ENCODE peak calls at places on chromosomes 4 and X, in seven cellular contexts. One of them, this sample, is unnamed.

GRCh38 chrX:56268888-56269287 is 36.7 kb downstream of the KLF8 start:
- DNase-seq in stimulated activated CD4-positive, alpha-beta T cell treated with anti-CD3 and anti-CD28 coated beads, Interleukin-12 subunit alpha, Interleukin-12 subunit beta, amount 100 ng/mL, for 48 hours: no peak
- DNase-seq in CD8-positive, alpha-beta memory T cell: no peak
- DNase-seq in dorsolateral prefrontal cortex: no peak
- DNase-seq in left lung: no peak
- DNase-seq in aorta: no peak
- DNase-seq in HCT116: no peak
- DNase-seq in this sample: no peak

GRCh38 chrX:10579753-10580060 is 40.7 kb downstream of the MID1 start:
- DNase-seq in stimulated activated CD4-positive, alpha-beta T cell treated with anti-CD3 and anti-CD28 coated beads, Interleukin-12 subunit alpha, Interleukin-12 subunit beta, amount 100 ng/mL, for 48 hours: no peak
- DNase-seq in CD8-positive, alpha-beta memory T cell: no peak
- DNase-seq in dorsolateral prefrontal cortex: no peak
- DNase-seq in left lung: no peak
- DNase-seq in aorta: no peak
- DNase-seq in HCT116: peak
- DNase-seq in this sample: no peak

GRCh38 chr4:74751247-74751646 is 43.1 kb downstream of the BTC start:
- DNase-seq in stimulated activated CD4-positive, alpha-beta T cell treated with anti-CD3 and anti-CD28 coated beads, Interleukin-12 subunit alpha, Interleukin-12 subunit beta, amount 100 ng/mL, for 48 hours: no peak
- DNase-seq in CD8-positive, alpha-beta memory T cell: no peak
- DNase-seq in dorsolateral prefrontal cortex: no peak
- DNase-seq in left lung: no peak
- DNase-seq in aorta: no peak
- DNase-seq in HCT116: no peak
- DNase-seq in this sample: no peak

GRCh38 chr4:112189754-112190153 is 41.8 kb upstream of the AP1AR start:
- DNase-seq in stimulated activated CD4-positive, alpha-beta T cell treated with anti-CD3 and anti-CD28 coated beads, Interleukin-12 subunit alpha, Interleukin-12 subunit beta, amount 100 ng/mL, for 48 hours: no peak
- DNase-seq in CD8-positive, alpha-beta memory T cell: no peak
- DNase-seq in dorsolateral prefrontal cortex: no peak
- DNase-seq in left lung: no peak
- DNase-seq in aorta: no peak
- DNase-seq in HCT116: no peak
- DNase-seq in this sample: no peak

GRCh38 chr4:127832585-127832984 is 48.1 kb upstream of the PLK4 start:
- DNase-seq in stimulated activated CD4-positive, alpha-beta T cell treated with anti-CD3 and anti-CD28 coated beads, Interleukin-12 subunit alpha, Interleukin-12 subunit beta, amount 100 ng/mL, for 48 hours: no peak
- DNase-seq in CD8-positive, alpha-beta memory T cell: no peak
- DNase-seq in dorsolateral prefrontal cortex: no peak
- DNase-seq in left lung: no peak
- DNase-seq in aorta: no peak
- DNase-seq in HCT116: no peak
- DNase-seq in this sample: no peak

GRCh38 chr4:37002625-37003024 is 241.9 kb upstream of the NWD2 start:
- DNase-seq in stimulated activated CD4-positive, alpha-beta T cell treated with anti-CD3 and anti-CD28 coated beads, Interleukin-12 subunit alpha, Interleukin-12 subunit beta, amount 100 ng/mL, for 48 hours: no peak
- DNase-seq in CD8-positive, alpha-beta memory T cell: no peak
- DNase-seq in dorsolateral prefrontal cortex: no peak
- DNase-seq in left lung: no peak
- DNase-seq in aorta: no peak
- DNase-seq in HCT116: no peak
- DNase-seq in this sample: no peak

GRCh38 chr4:161252520-161253141 is 911.2 kb downstream of the FSTL5 start:
- DNase-seq in stimulated activated CD4-positive, alpha-beta T cell treated with anti-CD3 and anti-CD28 coated beads, Interleukin-12 subunit alpha, Interleukin-12 subunit beta, amount 100 ng/mL, for 48 hours: no peak
- DNase-seq in CD8-positive, alpha-beta memory T cell: no peak
- DNase-seq in dorsolateral prefrontal cortex: no peak
- DNase-seq in left lung: no peak
- DNase-seq in aorta: no peak
- DNase-seq in HCT116: peak
- DNase-seq in this sample: no peak

GRCh38 chr4:150149381-150149780 is 71.1 kb downstream of the DCLK2 start:
- DNase-seq in stimulated activated CD4-positive, alpha-beta T cell treated with anti-CD3 and anti-CD28 coated beads, Interleukin-12 subunit alpha, Interleukin-12 subunit beta, amount 100 ng/mL, for 48 hours: no peak
- DNase-seq in CD8-positive, alpha-beta memory T cell: no peak
- DNase-seq in dorsolateral prefrontal cortex: no peak
- DNase-seq in left lung: no peak
- DNase-seq in aorta: no peak
- DNase-seq in HCT116: no peak
- DNase-seq in this sample: no peak

GRCh38 chr4:138045036-138045435 is 197.1 kb downstream of the SLC7A11 start:
- DNase-seq in stimulated activated CD4-positive, alpha-beta T cell treated with anti-CD3 and anti-CD28 coated beads, Interleukin-12 subunit alpha, Interleukin-12 subunit beta, amount 100 ng/mL, for 48 hours: no peak
- DNase-seq in CD8-positive, alpha-beta memory T cell: no peak
- DNase-seq in dorsolateral prefrontal cortex: no peak
- DNase-seq in left lung: no peak
- DNase-seq in aorta: no peak
- DNase-seq in HCT116: no peak
- DNase-seq in this sample: no peak

GRCh38 chr4:103018391-103019318 is 850 bp downstream of the SLC9B1 start:
- DNase-seq in stimulated activated CD4-positive, alpha-beta T cell treated with anti-CD3 and anti-CD28 coated beads, Interleukin-12 subunit alpha, Interleukin-12 subunit beta, amount 100 ng/mL, for 48 hours: no peak
- DNase-seq in CD8-positive, alpha-beta memory T cell: no peak
- DNase-seq in dorsolateral prefrontal cortex: no peak
- DNase-seq in left lung: no peak
- DNase-seq in aorta: no peak
- DNase-seq in HCT116: peak
- DNase-seq in this sample: no peak

GRCh38 chr4:156113138-156113537 is 159.5 kb upstream of the CTSO start:
- DNase-seq in stimulated activated CD4-positive, alpha-beta T cell treated with anti-CD3 and anti-CD28 coated beads, Interleukin-12 subunit alpha, Interleukin-12 subunit beta, amount 100 ng/mL, for 48 hours: no peak
- DNase-seq in CD8-positive, alpha-beta memory T cell: no peak
- DNase-seq in dorsolateral prefrontal cortex: no peak
- DNase-seq in left lung: no peak
- DNase-seq in aorta: no peak
- DNase-seq in HCT116: no peak
- DNase-seq in this sample: no peak

GRCh38 chrX:31178064-31178768 is 106.4 kb upstream of the FTHL17 start:
- DNase-seq in stimulated activated CD4-positive, alpha-beta T cell treated with anti-CD3 and anti-CD28 coated beads, Interleukin-12 subunit alpha, Interleukin-12 subunit beta, amount 100 ng/mL, for 48 hours: no peak
- DNase-seq in CD8-positive, alpha-beta memory T cell: no peak
- DNase-seq in dorsolateral prefrontal cortex: no peak
- DNase-seq in left lung: no peak
- DNase-seq in aorta: no peak
- DNase-seq in HCT116: no peak
- DNase-seq in this sample: no peak

GRCh38 chr4:142366821-142367220 is 479.3 kb downstream of the INPP4B start:
- DNase-seq in stimulated activated CD4-positive, alpha-beta T cell treated with anti-CD3 and anti-CD28 coated beads, Interleukin-12 subunit alpha, Interleukin-12 subunit beta, amount 100 ng/mL, for 48 hours: no peak
- DNase-seq in CD8-positive, alpha-beta memory T cell: no peak
- DNase-seq in dorsolateral prefrontal cortex: no peak
- DNase-seq in left lung: no peak
- DNase-seq in aorta: no peak
- DNase-seq in HCT116: no peak
- DNase-seq in this sample: no peak

GRCh38 chrX:129772796-129773431 is 6.8 kb upstream of the SASH3 start:
- DNase-seq in stimulated activated CD4-positive, alpha-beta T cell treated with anti-CD3 and anti-CD28 coated beads, Interleukin-12 subunit alpha, Interleukin-12 subunit beta, amount 100 ng/mL, for 48 hours: no peak
- DNase-seq in CD8-positive, alpha-beta memory T cell: peak
- DNase-seq in dorsolateral prefrontal cortex: peak
- DNase-seq in left lung: peak
- DNase-seq in aorta: peak
- DNase-seq in HCT116: no peak
- DNase-seq in this sample: peak

GRCh38 chr4:149911371-149911770 is 95.7 kb upstream of the IQCM start:
- DNase-seq in stimulated activated CD4-positive, alpha-beta T cell treated with anti-CD3 and anti-CD28 coated beads, Interleukin-12 subunit alpha, Interleukin-12 subunit beta, amount 100 ng/mL, for 48 hours: no peak
- DNase-seq in CD8-positive, alpha-beta memory T cell: no peak
- DNase-seq in dorsolateral prefrontal cortex: no peak
- DNase-seq in left lung: no peak
- DNase-seq in aorta: no peak
- DNase-seq in HCT116: no peak
- DNase-seq in this sample: no peak

GRCh38 chr4:54402880-54403503 is 173.9 kb downstream of the PDGFRA start:
- DNase-seq in stimulated activated CD4-positive, alpha-beta T cell treated with anti-CD3 and anti-CD28 coated beads, Interleukin-12 subunit alpha, Interleukin-12 subunit beta, amount 100 ng/mL, for 48 hours: no peak
- DNase-seq in CD8-positive, alpha-beta memory T cell: no peak
- DNase-seq in dorsolateral prefrontal cortex: no peak
- DNase-seq in left lung: no peak
- DNase-seq in aorta: no peak
- DNase-seq in HCT116: no peak
- DNase-seq in this sample: no peak

GRCh38 chrX:39626749-39627148 is 471.0 kb downstream of the BCOR start:
- DNase-seq in stimulated activated CD4-positive, alpha-beta T cell treated with anti-CD3 and anti-CD28 coated beads, Interleukin-12 subunit alpha, Interleukin-12 subunit beta, amount 100 ng/mL, for 48 hours: no peak
- DNase-seq in CD8-positive, alpha-beta memory T cell: no peak
- DNase-seq in dorsolateral prefrontal cortex: no peak
- DNase-seq in left lung: no peak
- DNase-seq in aorta: no peak
- DNase-seq in HCT116: no peak
- DNase-seq in this sample: no peak

GRCh38 chrX:106415276-106415895 is 196.4 kb upstream of the RADX start:
- DNase-seq in stimulated activated CD4-positive, alpha-beta T cell treated with anti-CD3 and anti-CD28 coated beads, Interleukin-12 subunit alpha, Interleukin-12 subunit beta, amount 100 ng/mL, for 48 hours: peak
- DNase-seq in CD8-positive, alpha-beta memory T cell: no peak
- DNase-seq in dorsolateral prefrontal cortex: no peak
- DNase-seq in left lung: no peak
- DNase-seq in aorta: no peak
- DNase-seq in HCT116: peak
- DNase-seq in this sample: no peak

GRCh38 chrX:143121471-143121870 is 95.7 kb downstream of the SPANXN4 start:
- DNase-seq in stimulated activated CD4-positive, alpha-beta T cell treated with anti-CD3 and anti-CD28 coated beads, Interleukin-12 subunit alpha, Interleukin-12 subunit beta, amount 100 ng/mL, for 48 hours: no peak
- DNase-seq in CD8-positive, alpha-beta memory T cell: no peak
- DNase-seq in dorsolateral prefrontal cortex: no peak
- DNase-seq in left lung: no peak
- DNase-seq in aorta: no peak
- DNase-seq in HCT116: no peak
- DNase-seq in this sample: no peak

This sample was measured in cardiac septum.